ENCODE peak calls at places on chromosomes 2 and 18, in ten cellular contexts. G is upper lobe of left lung; V is sciatic nerve; K is nephron progenitor cell; L is NCI-H1436 treated with DMSO at 0.1 percent for 48 hours; E is HTR-8/SVneo; C is Calu3; N is endothelial cell; I is central memory CD8-positive, alpha-beta T cell; J is activated B cell treated with CpG ODN at 0.5 μM for 24 hours. F is an unnamed sample.

GRCh38 chr2:192546566-192546965 is 351.8 kb upstream of the TMEFF2 start:
- DNase-seq in G (no peak), V (no peak), K (no peak), L (no peak), E (peak), C (no peak), N (no peak), I (no peak), J (no peak), F (no peak)

GRCh38 chr2:36554531-36554930 is 43.4 kb downstream of the FEZ2 start:
- DNase-seq in G (no peak), V (no peak), K (no peak), L (no peak), E (no peak), C (no peak), N (no peak), I (no peak), J (no peak), F (no peak)

GRCh38 chr18:417495-417894 is 83.0 kb downstream of the COLEC12 start:
- DNase-seq in G (no peak), V (no peak), K (no peak), L (no peak), E (no peak), C (no peak), N (no peak), I (no peak), J (no peak), F (no peak)

GRCh38 chr2:216549926-216550690 is 51.5 kb downstream of the RPL37A start:
- DNase-seq in G (no peak), V (no peak), K (peak), L (no peak), E (no peak), C (no peak), N (no peak), I (no peak), J (no peak), F (no peak)

GRCh38 chr2:147525724-147526489 is 318.9 kb upstream of the ACVR2A start:
- DNase-seq in G (no peak), V (no peak), K (no peak), L (peak), E (no peak), C (no peak), N (no peak), I (no peak), J (no peak), F (no peak)

GRCh38 chr2:42202299-42203008 is 33.3 kb downstream of the EML4 start:
- DNase-seq in G (no peak), V (no peak), K (no peak), L (no peak), E (no peak), C (no peak), N (no peak), I (no peak), J (no peak), F (no peak)

GRCh38 chr2:71498261-71498701 is 44.9 kb downstream of the DYSF start:
- DNase-seq in G (no peak), V (no peak), K (no peak), L (no peak), E (peak), C (peak), N (no peak), I (no peak), J (no peak), F (no peak)

GRCh38 chr2:170381678-170382077 is 203.7 kb downstream of the MYO3B start:
- DNase-seq in G (no peak), V (no peak), K (no peak), L (no peak), E (no peak), C (no peak), N (no peak), I (no peak), J (no peak), F (no peak)

GRCh38 chr2:190655113-190655512 is 6.2 kb downstream of the NAB1 start:
- DNase-seq in G (no peak), V (no peak), K (no peak), L (no peak), E (no peak), C (no peak), N (no peak), I (no peak), J (no peak), F (no peak)

GRCh38 chr2:158718851-158719250 is 76.3 kb upstream of the DAPL1 start:
- DNase-seq in G (no peak), V (no peak), K (no peak), L (no peak), E (no peak), C (no peak), N (no peak), I (no peak), J (no peak), F (no peak)

F was measured in amygdala.